ENCODE peak calls at places on chromosomes 5 and 9, in five cellular contexts. Z, U, S, J and G are unnamed samples.

GRCh38 chr5:31251032-31251431 is 57.5 kb downstream of the CDH6 start:
- DNase-seq in Z (no peak), U (no peak), S (no peak), J (no peak), G (no peak)

GRCh38 chr5:97528941-97529340 is 345.9 kb upstream of the RIOK2 start:
- DNase-seq in Z (no peak), U (no peak), S (no peak), J (no peak), G (no peak)

GRCh38 chr9:97276310-97276852 is 31.1 kb upstream of the CCDC180 start:
- DNase-seq in Z (no peak), U (no peak), S (no peak), J (no peak), G (no peak)

GRCh38 chr5:131361677-131362315 is 97.9 kb downstream of the CDC42SE2 start:
- DNase-seq in Z (no peak), U (no peak), S (no peak), J (no peak), G (no peak)

GRCh38 chr9:16485155-16485554 is 385.3 kb downstream of the BNC2 start:
- DNase-seq in Z (no peak), U (no peak), S (no peak), J (no peak), G (no peak)

GRCh38 chr5:136590581-136590980 is 225.2 kb upstream of the TRPC7 start:
- DNase-seq in Z (no peak), U (no peak), S (no peak), J (no peak), G (no peak)

GRCh38 chr5:152309926-152310450 is 95.1 kb downstream of the NMUR2 start:
- DNase-seq in Z (no peak), U (no peak), S (no peak), J (no peak), G (no peak)

GRCh38 chr9:27530915-27531762 is 1.5 kb upstream of the MOB3B start:
- DNase-seq in Z (no peak), U (no peak), S (no peak), J (no peak), G (no peak)

GRCh38 chr5:66136053-66136452 is 8.0 kb upstream of the SREK1 start:
- DNase-seq in Z (no peak), U (no peak), S (no peak), J (no peak), G (no peak)

GRCh38 chr5:44332360-44332971 is 56.8 kb downstream of the FGF10 start:
- DNase-seq in Z (peak; percentile 31), U (peak; percentile 39), S (no peak), J (no peak), G (no peak)

GRCh38 chr5:67942451-67942830 is 273.1 kb upstream of the PIK3R1 start:
- DNase-seq in Z (no peak), U (no peak), S (no peak), J (no peak), G (no peak)

GRCh38 chr9:88388203-88388885 is at the start of gene SPIN1:
- DNase-seq in Z (peak; percentile 90), U (peak; percentile 35), S (peak; percentile 93), J (peak; percentile 85), G (peak; percentile 33)

GRCh38 chr9:136541179-136541578 is 4.7 kb downstream of the NOTCH1 start:
- DNase-seq in Z (no peak), U (no peak), S (no peak), J (no peak), G (no peak)

GRCh38 chr5:43635374-43635773 is 32.4 kb downstream of the NNT start:
- DNase-seq in Z (no peak), U (no peak), S (no peak), J (no peak), G (no peak)

GRCh38 chr9:90274725-90275124 is 367.9 kb downstream of the DIRAS2 start:
- DNase-seq in Z (no peak), U (no peak), S (no peak), J (no peak), G (no peak)

GRCh38 chr5:141753971-141754713 is 72.1 kb upstream of the ARAP3 start:
- DNase-seq in Z (peak; percentile 76), U (peak; percentile 8), S (no peak), J (no peak), G (no peak)

GRCh38 chr9:34377402-34377741 is 674 bp upstream of the MYORG start:
- DNase-seq in Z (peak; percentile 12), U (no peak), S (peak; percentile 56), J (no peak), G (no peak)

GRCh38 chr9:12815895-12816294 is 41.1 kb downstream of the LURAP1L start:
- DNase-seq in Z (no peak), U (no peak), S (no peak), J (no peak), G (no peak)

GRCh38 chr5:161431963-161432362 is 114.6 kb downstream of the GABRB2 start:
- DNase-seq in Z (no peak), U (no peak), S (no peak), J (no peak), G (no peak)

GRCh38 chr9:93226819-93227218 is 42.9 kb downstream of the WNK2 start:
- DNase-seq in Z (no peak), U (no peak), S (no peak), J (no peak), G (no peak)
- H3K4me1 ChIP-seq in Z (no peaks in the 10 kb centered on the region), U (peaks cover 37% of the 10 kb centered on the region), S (no peaks in the 10 kb centered on the region), J (peaks cover 43% of the 10 kb centered on the region), G (peaks cover 36% of the 10 kb centered on the region)

DNA sequence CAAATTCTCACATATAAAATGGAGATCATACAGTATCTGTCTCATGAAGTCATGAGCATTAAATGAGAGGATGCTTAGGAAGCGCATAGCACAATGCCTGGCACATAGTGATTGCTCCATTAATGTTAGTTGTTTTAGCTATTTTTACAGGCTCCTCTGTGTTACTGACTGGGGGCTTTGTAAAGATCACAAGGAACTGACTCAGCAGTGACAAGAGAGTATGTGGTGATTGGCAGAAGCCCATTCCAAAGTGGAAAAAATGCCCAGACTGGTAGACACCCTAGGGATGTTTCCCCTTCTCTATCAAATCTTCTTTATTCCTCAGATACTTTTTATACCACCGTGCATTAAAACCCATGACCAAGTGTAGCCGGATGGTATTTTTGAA is 33.5 kb downstream of the ABLIM3 start:
- DNase-seq in Z (no peak), U (no peak), S (no peak), J (no peak), G (no peak)
- TF ChIP-seq CTCF in Z (no peak), U (no peak), S (no peak), J (no peak), G (no peak)

GRCh38 chr5:173840111-173840983 is 47.8 kb upstream of the CPEB4 start:
- DNase-seq in Z (no peak), U (no peak), S (no peak), J (no peak), G (no peak)

GRCh38 chr5:173837654-173838053 is 50.5 kb upstream of the CPEB4 start:
- DNase-seq in Z (no peak), U (no peak), S (no peak), J (no peak), G (no peak)

GRCh38 chr5:173835131-173835530 is 53.0 kb upstream of the CPEB4 start:
- DNase-seq in Z (no peak), U (no peak), S (no peak), J (no peak), G (peak; percentile 52)

GRCh38 chr5:173835662-173836061 is 52.5 kb upstream of the CPEB4 start:
- DNase-seq in Z (no peak), U (no peak), S (no peak), J (no peak), G (peak; percentile 88)

GRCh38 chr5:173839117-173839713 is 48.9 kb upstream of the CPEB4 start:
- DNase-seq in Z (peak; percentile 93), U (no peak), S (no peak), J (no peak), G (no peak)
- TF ChIP-seq POLR2A in Z (no peak), U (no peak), S (no peak), J (no peak), G (no peak)

GRCh38 chr5:78603636-78604175 is 44.9 kb downstream of the LHFPL2 start:
- DNase-seq in Z (no peak), U (no peak), S (no peak), J (no peak), G (no peak)
- H3K4me1 ChIP-seq in Z (peaks cover 5% of the 10 kb centered on the region), U (peaks cover 6% of the 10 kb centered on the region), S (peaks cover 6% of the 10 kb centered on the region), J (no peaks in the 10 kb centered on the region), G (peaks cover 8% of the 10 kb centered on the region)

GRCh38 chr5:81740758-81741157 is 10.1 kb downstream of the SSBP2 start:
- DNase-seq in Z (no peak), U (no peak), S (no peak), J (no peak), G (no peak)
- TF ChIP-seq CTCF in Z (no peak), U (no peak), S (no peak), J (no peak), G (no peak)

DNA sequence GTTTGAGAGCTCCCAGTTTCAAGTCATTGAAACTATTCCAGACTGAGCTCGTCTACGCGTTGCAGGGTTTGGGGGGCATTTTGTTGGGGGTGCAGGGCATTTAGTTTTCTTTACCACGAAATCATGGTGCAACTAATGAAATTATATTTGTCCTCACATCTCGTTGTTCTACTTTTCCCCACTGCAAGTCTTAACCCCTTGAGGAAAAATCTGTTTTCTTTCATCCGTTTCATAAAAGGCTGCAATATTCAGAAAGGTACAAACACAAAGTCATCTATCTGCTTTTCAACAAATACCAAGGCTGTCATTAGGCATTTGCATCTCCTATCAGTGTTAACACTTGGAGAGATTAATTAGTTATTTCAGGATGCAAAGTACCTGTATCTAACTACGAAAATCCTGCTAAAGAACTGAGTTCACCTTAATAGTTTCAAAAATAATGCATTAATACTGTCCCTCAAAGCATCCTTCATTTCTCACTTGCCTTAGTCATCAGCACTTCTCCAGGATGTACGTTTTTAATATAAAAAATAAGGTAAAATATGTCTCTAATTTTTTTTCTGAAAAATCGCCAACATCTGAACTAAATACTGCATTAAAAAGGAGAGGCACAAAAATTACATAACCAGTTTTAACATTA is 1.9 kb downstream of the ARRDC3 start:
- DNase-seq in Z (no peak), U (no peak), S (no peak), J (no peak), G (no peak)
- TF ChIP-seq POLR2A in Z (peak; percentile 90), U (peak; percentile 72), S (peak; percentile 24), J (no peak), G (no peak)

GRCh38 chr5:10254686-10255085 is 4.6 kb downstream of the CCT5 start:
- DNase-seq in Z (no peak), U (no peak), S (no peak), J (no peak), G (no peak)

GRCh38 chr5:10249948-10250803 is at the start of gene CCT5:
- DNase-seq in Z (peak; percentile 93), U (peak; percentile 98), S (peak; percentile 93), J (peak; percentile 93), G (peak; percentile 93)

GRCh38 chr5:10251409-10251808 is 1.3 kb downstream of the CCT5 start:
- DNase-seq in Z (no peak), U (no peak), S (no peak), J (no peak), G (no peak)

GRCh38 chr5:10250804-10251276 is 760 bp downstream of the CCT5 start:
- DNase-seq in Z (no peak), U (no peak), S (no peak), J (no peak), G (no peak)

GRCh38 chr5:10253390-10253789 is 3.3 kb downstream of the CCT5 start:
- DNase-seq in Z (no peak), U (no peak), S (no peak), J (no peak), G (no peak)
- H3K4me1 ChIP-seq in Z (peaks cover 14% of the 10 kb centered on the region), U (peaks cover 9% of the 10 kb centered on the region), S (peaks cover 8% of the 10 kb centered on the region), J (peaks cover 23% of the 10 kb centered on the region), G (peaks cover 27% of the 10 kb centered on the region)